ENCODE peak calls at places on chromosome 14, in seven cellular contexts. One of them, this sample, is unnamed.
A peak's percentile ranks its signal among the peaks of the same experiment; 100 is the strongest.

GRCh38 chr14:65329911-65330310 is 82.6 kb upstream of the FUT8 start:
- DNase-seq in RKO: no peak
- DNase-seq in uterus: no peak
- DNase-seq in HepG2: no peak
- DNase-seq in posterior cingulate gyrus: no peak
- DNase-seq in activated T-helper 1 cell treated with Interleukin-2 at 50 U/mL for 16 hours: no peak
- DNase-seq in stimulated activated naive CD4-positive, alpha-beta T cell: no peak
- DNase-seq in this sample: no peak

GRCh38 chr14:93533864-93534263 is 103.1 kb downstream of the UNC79 start:
- DNase-seq in RKO: no peak
- DNase-seq in uterus: no peak
- DNase-seq in HepG2: no peak
- DNase-seq in posterior cingulate gyrus: no peak
- DNase-seq in activated T-helper 1 cell treated with Interleukin-2 at 50 U/mL for 16 hours: no peak
- DNase-seq in stimulated activated naive CD4-positive, alpha-beta T cell: no peak
- DNase-seq in this sample: no peak

GRCh38 chr14:85529803-85530574 is at the start of gene FLRT2:
- DNase-seq in RKO: no peak
- DNase-seq in uterus: peak; percentile 30
- DNase-seq in HepG2: no peak
- DNase-seq in posterior cingulate gyrus: peak; percentile 32
- DNase-seq in activated T-helper 1 cell treated with Interleukin-2 at 50 U/mL for 16 hours: no peak
- DNase-seq in stimulated activated naive CD4-positive, alpha-beta T cell: no peak
- DNase-seq in this sample: no peak

GRCh38 chr14:37172024-37172869 is at the start of gene SLC25A21:
- DNase-seq in RKO: peak; percentile 91
- DNase-seq in uterus: peak; percentile 69
- DNase-seq in HepG2: peak; percentile 85
- DNase-seq in posterior cingulate gyrus: peak; percentile 63
- DNase-seq in activated T-helper 1 cell treated with Interleukin-2 at 50 U/mL for 16 hours: no peak
- DNase-seq in stimulated activated naive CD4-positive, alpha-beta T cell: no peak
- DNase-seq in this sample: no peak

GRCh38 chr14:72443256-72443655 is 450.6 kb downstream of the DPF3 start:
- DNase-seq in RKO: no peak
- DNase-seq in uterus: no peak
- DNase-seq in HepG2: no peak
- DNase-seq in posterior cingulate gyrus: no peak
- DNase-seq in activated T-helper 1 cell treated with Interleukin-2 at 50 U/mL for 16 hours: no peak
- DNase-seq in stimulated activated naive CD4-positive, alpha-beta T cell: no peak
- DNase-seq in this sample: no peak

GRCh38 chr14:91968280-91968679 is 20.8 kb upstream of the FBLN5 start:
- DNase-seq in RKO: no peak
- DNase-seq in uterus: no peak
- DNase-seq in HepG2: no peak
- DNase-seq in posterior cingulate gyrus: no peak
- DNase-seq in activated T-helper 1 cell treated with Interleukin-2 at 50 U/mL for 16 hours: peak; percentile 2
- DNase-seq in stimulated activated naive CD4-positive, alpha-beta T cell: peak; percentile 13
- DNase-seq in this sample: no peak

GRCh38 chr14:67207810-67208209 is 18.6 kb downstream of the GARIN2 start:
- DNase-seq in RKO: no peak
- DNase-seq in uterus: no peak
- DNase-seq in HepG2: no peak
- DNase-seq in posterior cingulate gyrus: no peak
- DNase-seq in activated T-helper 1 cell treated with Interleukin-2 at 50 U/mL for 16 hours: no peak
- DNase-seq in stimulated activated naive CD4-positive, alpha-beta T cell: no peak
- DNase-seq in this sample: no peak

GRCh38 chr14:52315355-52315718 is 1.2 kb downstream of the PTGER2 start:
- DNase-seq in RKO: no peak
- DNase-seq in uterus: peak; percentile 34
- DNase-seq in HepG2: no peak
- DNase-seq in posterior cingulate gyrus: no peak
- DNase-seq in activated T-helper 1 cell treated with Interleukin-2 at 50 U/mL for 16 hours: no peak
- DNase-seq in stimulated activated naive CD4-positive, alpha-beta T cell: no peak
- DNase-seq in this sample: no peak

GRCh38 chr14:101858791-101859537 is 97.5 kb downstream of the PPP2R5C start:
- DNase-seq in RKO: no peak
- DNase-seq in uterus: no peak
- DNase-seq in HepG2: no peak
- DNase-seq in posterior cingulate gyrus: no peak
- DNase-seq in activated T-helper 1 cell treated with Interleukin-2 at 50 U/mL for 16 hours: no peak
- DNase-seq in stimulated activated naive CD4-positive, alpha-beta T cell: no peak
- DNase-seq in this sample: no peak

GRCh38 chr14:71117839-71118743 is 210.8 kb downstream of the PCNX1 start:
- DNase-seq in RKO: peak; percentile 81
- DNase-seq in uterus: no peak
- DNase-seq in HepG2: peak; percentile 18
- DNase-seq in posterior cingulate gyrus: no peak
- DNase-seq in activated T-helper 1 cell treated with Interleukin-2 at 50 U/mL for 16 hours: no peak
- DNase-seq in stimulated activated naive CD4-positive, alpha-beta T cell: no peak
- DNase-seq in this sample: no peak

GRCh38 chr14:51293149-51293925 is 53.3 kb downstream of the TMX1 start:
- DNase-seq in RKO: no peak
- DNase-seq in uterus: peak; percentile 33
- DNase-seq in HepG2: no peak
- DNase-seq in posterior cingulate gyrus: no peak
- DNase-seq in activated T-helper 1 cell treated with Interleukin-2 at 50 U/mL for 16 hours: no peak
- DNase-seq in stimulated activated naive CD4-positive, alpha-beta T cell: no peak
- DNase-seq in this sample: no peak

GRCh38 chr14:55446833-55447232 is 6.4 kb upstream of the TBPL2 start:
- DNase-seq in RKO: peak; percentile 64
- DNase-seq in uterus: no peak
- DNase-seq in HepG2: no peak
- DNase-seq in posterior cingulate gyrus: no peak
- DNase-seq in activated T-helper 1 cell treated with Interleukin-2 at 50 U/mL for 16 hours: no peak
- DNase-seq in stimulated activated naive CD4-positive, alpha-beta T cell: no peak
- DNase-seq in this sample: no peak

GRCh38 chr14:92524603-92525185 is 11.1 kb downstream of the RIN3 start:
- DNase-seq in RKO: no peak
- DNase-seq in uterus: no peak
- DNase-seq in HepG2: no peak
- DNase-seq in posterior cingulate gyrus: no peak
- DNase-seq in activated T-helper 1 cell treated with Interleukin-2 at 50 U/mL for 16 hours: no peak
- DNase-seq in stimulated activated naive CD4-positive, alpha-beta T cell: no peak
- DNase-seq in this sample: no peak

GRCh38 chr14:28121512-28122297 is 644.9 kb upstream of the FOXG1 start:
- DNase-seq in RKO: no peak
- DNase-seq in uterus: no peak
- DNase-seq in HepG2: no peak
- DNase-seq in posterior cingulate gyrus: no peak
- DNase-seq in activated T-helper 1 cell treated with Interleukin-2 at 50 U/mL for 16 hours: no peak
- DNase-seq in stimulated activated naive CD4-positive, alpha-beta T cell: no peak
- DNase-seq in this sample: no peak

GRCh38 chr14:89667983-89668382 is 250.9 kb upstream of the FOXN3 start:
- DNase-seq in RKO: no peak
- DNase-seq in uterus: no peak
- DNase-seq in HepG2: no peak
- DNase-seq in posterior cingulate gyrus: no peak
- DNase-seq in activated T-helper 1 cell treated with Interleukin-2 at 50 U/mL for 16 hours: no peak
- DNase-seq in stimulated activated naive CD4-positive, alpha-beta T cell: no peak
- DNase-seq in this sample: no peak

GRCh38 chr14:22994762-22995275 is 12.5 kb upstream of the AJUBA start:
- DNase-seq in RKO: peak; percentile 44
- DNase-seq in uterus: peak; percentile 42
- DNase-seq in HepG2: peak; percentile 67
- DNase-seq in posterior cingulate gyrus: no peak
- DNase-seq in activated T-helper 1 cell treated with Interleukin-2 at 50 U/mL for 16 hours: no peak
- DNase-seq in stimulated activated naive CD4-positive, alpha-beta T cell: peak; percentile 20
- DNase-seq in this sample: no peak

GRCh38 chr14:100899841-100900771 is 3.4 kb downstream of the RTL1 start:
- DNase-seq in RKO: no peak
- DNase-seq in uterus: no peak
- DNase-seq in HepG2: peak; percentile 91
- DNase-seq in posterior cingulate gyrus: no peak
- DNase-seq in activated T-helper 1 cell treated with Interleukin-2 at 50 U/mL for 16 hours: no peak
- DNase-seq in stimulated activated naive CD4-positive, alpha-beta T cell: no peak
- DNase-seq in this sample: no peak

GRCh38 chr14:37969511-37969979 is 238.2 kb upstream of the SSTR1 start:
- DNase-seq in RKO: no peak
- DNase-seq in uterus: no peak
- DNase-seq in HepG2: no peak
- DNase-seq in posterior cingulate gyrus: no peak
- DNase-seq in activated T-helper 1 cell treated with Interleukin-2 at 50 U/mL for 16 hours: no peak
- DNase-seq in stimulated activated naive CD4-positive, alpha-beta T cell: no peak
- DNase-seq in this sample: no peak

GRCh38 chr14:36510078-36510799 is 9.8 kb downstream of the NKX2-1 start:
- DNase-seq in RKO: no peak
- DNase-seq in uterus: no peak
- DNase-seq in HepG2: no peak
- DNase-seq in posterior cingulate gyrus: no peak
- DNase-seq in activated T-helper 1 cell treated with Interleukin-2 at 50 U/mL for 16 hours: no peak
- DNase-seq in stimulated activated naive CD4-positive, alpha-beta T cell: no peak
- DNase-seq in this sample: no peak

GRCh38 chr14:89617471-89618291 is 200.6 kb upstream of the FOXN3 start:
- DNase-seq in RKO: no peak
- DNase-seq in uterus: no peak
- DNase-seq in HepG2: peak; percentile 12
- DNase-seq in posterior cingulate gyrus: no peak
- DNase-seq in activated T-helper 1 cell treated with Interleukin-2 at 50 U/mL for 16 hours: no peak
- DNase-seq in stimulated activated naive CD4-positive, alpha-beta T cell: peak; percentile 6
- DNase-seq in this sample: no peak

GRCh38 chr14:34710006-34710405 is 4.4 kb downstream of the CFL2 start:
- DNase-seq in RKO: no peak
- DNase-seq in uterus: no peak
- DNase-seq in HepG2: no peak
- DNase-seq in posterior cingulate gyrus: no peak
- DNase-seq in activated T-helper 1 cell treated with Interleukin-2 at 50 U/mL for 16 hours: no peak
- DNase-seq in stimulated activated naive CD4-positive, alpha-beta T cell: no peak
- DNase-seq in this sample: no peak

GRCh38 chr14:70343141-70343540 is 16.3 kb downstream of the COX16 start:
- DNase-seq in RKO: no peak
- DNase-seq in uterus: no peak
- DNase-seq in HepG2: no peak
- DNase-seq in posterior cingulate gyrus: no peak
- DNase-seq in activated T-helper 1 cell treated with Interleukin-2 at 50 U/mL for 16 hours: no peak
- DNase-seq in stimulated activated naive CD4-positive, alpha-beta T cell: no peak
- DNase-seq in this sample: no peak

GRCh38 chr14:49427117-49427516 is 159.1 kb downstream of the RPS29 start:
- DNase-seq in RKO: no peak
- DNase-seq in uterus: no peak
- DNase-seq in HepG2: no peak
- DNase-seq in posterior cingulate gyrus: no peak
- DNase-seq in activated T-helper 1 cell treated with Interleukin-2 at 50 U/mL for 16 hours: no peak
- DNase-seq in stimulated activated naive CD4-positive, alpha-beta T cell: no peak
- DNase-seq in this sample: no peak

GRCh38 chr14:68791078-68791983 is 1.5 kb downstream of the ZFP36L1 start:
- DNase-seq in RKO: peak; percentile 50
- DNase-seq in uterus: peak; percentile 26
- DNase-seq in HepG2: no peak
- DNase-seq in posterior cingulate gyrus: no peak
- DNase-seq in activated T-helper 1 cell treated with Interleukin-2 at 50 U/mL for 16 hours: no peak
- DNase-seq in stimulated activated naive CD4-positive, alpha-beta T cell: peak; percentile 18
- DNase-seq in this sample: no peak

GRCh38 chr14:105885561-105886320 is 359.4 kb downstream of the TMEM121 start:
- DNase-seq in RKO: no peak
- DNase-seq in uterus: peak; percentile 5
- DNase-seq in HepG2: no peak
- DNase-seq in posterior cingulate gyrus: no peak
- DNase-seq in activated T-helper 1 cell treated with Interleukin-2 at 50 U/mL for 16 hours: no peak
- DNase-seq in stimulated activated naive CD4-positive, alpha-beta T cell: no peak
- DNase-seq in this sample: no peak